ENCODE peak calls at places on chromosomes 2 and 18, in five cellular contexts. One of them, this sample, is unnamed.

GRCh38 chr2:120421830-120422175 is 75.9 kb downstream of the INHBB start:
- DNase-seq in heart left ventricle: peak
- DNase-seq in GM23248: no peak
- DNase-seq in OCI-LY7: no peak
- DNase-seq in CD8-positive, alpha-beta memory T cell: no peak
- DNase-seq in this sample: no peak

GRCh38 chr2:63589148-63589972 is 597 bp downstream of the MDH1 start:
- DNase-seq in CD8-positive, alpha-beta memory T cell: no peak
- DNase-seq in GM23248: peak
- DNase-seq in heart left ventricle: no peak
- DNase-seq in OCI-LY7: peak
- DNase-seq in this sample: no peak

GRCh38 chr18:12317664-12318333 is 9.8 kb downstream of the TUBB6 start:
- DNase-seq in OCI-LY7: peak
- DNase-seq in heart left ventricle: no peak
- DNase-seq in GM23248: peak
- DNase-seq in CD8-positive, alpha-beta memory T cell: no peak
- DNase-seq in this sample: no peak

GRCh38 chr2:62972601-62973000 is 78.0 kb upstream of the OTX1 start:
- DNase-seq in heart left ventricle: no peak
- DNase-seq in GM23248: no peak
- DNase-seq in OCI-LY7: no peak
- DNase-seq in CD8-positive, alpha-beta memory T cell: no peak
- DNase-seq in this sample: no peak

GRCh38 chr18:72444756-72445155 is 99.4 kb downstream of the CBLN2 start:
- DNase-seq in GM23248: no peak
- DNase-seq in heart left ventricle: no peak
- DNase-seq in CD8-positive, alpha-beta memory T cell: no peak
- DNase-seq in OCI-LY7: no peak
- DNase-seq in this sample: no peak

GRCh38 chr2:61415265-61415664 is 55.6 kb downstream of the USP34 start:
- DNase-seq in GM23248: no peak
- DNase-seq in CD8-positive, alpha-beta memory T cell: no peak
- DNase-seq in heart left ventricle: no peak
- DNase-seq in OCI-LY7: no peak
- DNase-seq in this sample: no peak

GRCh38 chr2:214465386-214466146 is 54.7 kb downstream of the VWC2L start:
- DNase-seq in CD8-positive, alpha-beta memory T cell: no peak
- DNase-seq in GM23248: peak
- DNase-seq in OCI-LY7: no peak
- DNase-seq in heart left ventricle: no peak
- DNase-seq in this sample: no peak

GRCh38 chr2:25821225-25822056 is 56.8 kb downstream of the ASXL2 start:
- DNase-seq in heart left ventricle: no peak
- DNase-seq in CD8-positive, alpha-beta memory T cell: no peak
- DNase-seq in OCI-LY7: no peak
- DNase-seq in GM23248: no peak
- DNase-seq in this sample: no peak

GRCh38 chr2:80365762-80366161 is 61.2 kb upstream of the LRRTM1 start:
- DNase-seq in GM23248: no peak
- DNase-seq in OCI-LY7: peak
- DNase-seq in CD8-positive, alpha-beta memory T cell: no peak
- DNase-seq in heart left ventricle: no peak
- DNase-seq in this sample: no peak

GRCh38 chr2:127604986-127605385 is 41.0 kb upstream of the GPR17 start:
- DNase-seq in OCI-LY7: no peak
- DNase-seq in GM23248: no peak
- DNase-seq in heart left ventricle: peak
- DNase-seq in CD8-positive, alpha-beta memory T cell: no peak
- DNase-seq in this sample: no peak

GRCh38 chr2:172305066-172305465 is 122.3 kb upstream of the ITGA6 start:
- DNase-seq in OCI-LY7: no peak
- DNase-seq in GM23248: no peak
- DNase-seq in CD8-positive, alpha-beta memory T cell: no peak
- DNase-seq in heart left ventricle: no peak
- DNase-seq in this sample: no peak

GRCh38 chr2:122681626-122682025 is 926.2 kb downstream of the TSN start:
- DNase-seq in CD8-positive, alpha-beta memory T cell: no peak
- DNase-seq in GM23248: no peak
- DNase-seq in OCI-LY7: no peak
- DNase-seq in heart left ventricle: no peak
- DNase-seq in this sample: no peak

GRCh38 chr2:120600786-120601185 is 134.9 kb upstream of the GLI2 start:
- DNase-seq in heart left ventricle: no peak
- DNase-seq in CD8-positive, alpha-beta memory T cell: no peak
- DNase-seq in OCI-LY7: no peak
- DNase-seq in GM23248: no peak
- DNase-seq in this sample: no peak

GRCh38 chr2:109256921-109257320 is 127.9 kb downstream of the SH3RF3 start:
- DNase-seq in GM23248: peak
- DNase-seq in OCI-LY7: no peak
- DNase-seq in CD8-positive, alpha-beta memory T cell: no peak
- DNase-seq in heart left ventricle: no peak
- DNase-seq in this sample: no peak

GRCh38 chr2:101843048-101843447 is 145.5 kb downstream of the MAP4K4 start:
- DNase-seq in CD8-positive, alpha-beta memory T cell: no peak
- DNase-seq in OCI-LY7: no peak
- DNase-seq in heart left ventricle: no peak
- DNase-seq in GM23248: peak
- DNase-seq in this sample: no peak

GRCh38 chr2:172247203-172247602 is 144.5 kb upstream of the DLX2 start:
- DNase-seq in GM23248: no peak
- DNase-seq in heart left ventricle: no peak
- DNase-seq in OCI-LY7: no peak
- DNase-seq in CD8-positive, alpha-beta memory T cell: no peak
- DNase-seq in this sample: no peak

GRCh38 chr2:69902213-69902922 is 8.6 kb downstream of the SNRNP27 start:
- DNase-seq in GM23248: no peak
- DNase-seq in heart left ventricle: no peak
- DNase-seq in OCI-LY7: peak
- DNase-seq in CD8-positive, alpha-beta memory T cell: no peak
- DNase-seq in this sample: no peak

DNA sequence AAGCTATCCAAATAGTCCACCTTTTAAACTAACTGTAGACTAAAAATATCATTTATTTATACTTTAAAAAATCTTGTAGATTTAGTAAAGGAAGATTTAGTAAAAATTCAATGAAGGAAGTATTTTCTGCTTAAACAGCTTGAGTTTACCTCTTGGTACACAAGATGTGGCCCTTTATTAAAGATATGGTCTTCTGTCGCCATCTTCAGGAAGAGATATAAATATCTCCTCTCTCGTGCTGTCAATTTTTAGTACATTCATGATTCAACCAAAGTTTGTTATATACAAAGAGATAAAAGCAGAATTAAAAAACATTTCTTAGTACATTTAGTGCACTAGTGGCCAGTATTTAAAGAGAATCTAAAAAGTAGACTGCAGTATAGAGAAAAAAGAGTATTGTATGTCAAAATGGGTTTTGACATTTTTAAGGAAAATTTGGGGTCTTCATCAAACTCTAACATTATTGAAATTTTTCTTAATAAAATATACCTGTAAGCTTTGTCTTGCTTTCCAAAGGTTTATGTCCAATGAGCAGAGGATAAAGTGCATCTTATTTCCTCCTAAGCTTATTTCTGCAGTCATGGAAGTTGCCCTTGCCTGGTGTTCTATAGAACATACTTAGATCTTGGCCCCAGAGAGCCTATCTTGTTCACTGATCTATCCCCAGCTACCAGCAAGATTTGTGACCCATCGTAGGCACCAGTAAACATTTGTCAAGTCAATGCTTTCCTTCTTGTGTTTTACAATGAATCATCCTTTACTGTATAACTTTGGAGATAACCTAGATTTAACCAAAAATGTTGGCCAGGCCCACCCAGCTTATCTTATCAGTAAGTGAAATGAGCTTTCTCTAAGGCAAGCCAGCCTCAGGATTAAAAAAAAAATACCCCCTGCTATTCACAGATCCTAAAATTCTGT is 18.5 kb upstream of the EML6 start:
- DNase-seq in heart left ventricle: no peak
- DNase-seq in CD8-positive, alpha-beta memory T cell: no peak
- DNase-seq in OCI-LY7: peak
- DNase-seq in GM23248: peak
- DNase-seq in this sample: peak
- H3K27ac ChIP-seq in heart left ventricle: peak
- H3K27ac ChIP-seq in CD8-positive, alpha-beta memory T cell: no peak
- H3K27ac ChIP-seq in OCI-LY7: no peak
- H3K27ac ChIP-seq in GM23248: no peak
- H3K27ac ChIP-seq in this sample: no peak

DNA sequence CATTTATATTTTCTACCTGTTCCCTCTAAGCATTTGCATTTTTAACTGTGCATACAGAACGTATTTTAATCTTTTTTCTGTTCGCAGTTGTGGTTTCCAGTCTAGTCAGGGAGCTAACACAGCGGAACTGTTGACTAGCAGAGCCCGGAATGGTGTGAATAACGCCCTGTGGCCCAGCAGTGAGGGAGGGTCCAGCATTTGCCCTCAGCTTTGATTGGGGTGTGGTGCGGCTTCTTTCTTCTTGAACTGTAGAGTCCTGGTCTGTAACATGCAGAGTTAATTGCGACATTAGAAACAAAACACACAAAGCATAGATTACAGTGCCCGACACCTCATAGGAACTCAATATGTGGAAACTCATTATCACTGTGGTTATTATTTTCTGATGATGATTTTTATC is 253.5 kb downstream of the SOX11 start:
- DNase-seq in heart left ventricle: no peak
- DNase-seq in CD8-positive, alpha-beta memory T cell: no peak
- DNase-seq in GM23248: no peak
- DNase-seq in OCI-LY7: no peak
- DNase-seq in this sample: no peak
- H3K27ac ChIP-seq in heart left ventricle: no peak
- H3K27ac ChIP-seq in CD8-positive, alpha-beta memory T cell: no peak
- H3K27ac ChIP-seq in GM23248: no peak
- H3K27ac ChIP-seq in OCI-LY7: no peak
- H3K27ac ChIP-seq in this sample: no peak

GRCh38 chr2:1974391-1974790 is 230.1 kb upstream of the PXDN start:
- DNase-seq in GM23248: peak
- DNase-seq in CD8-positive, alpha-beta memory T cell: no peak
- DNase-seq in OCI-LY7: no peak
- DNase-seq in heart left ventricle: peak
- DNase-seq in this sample: no peak
- H3K27ac ChIP-seq in GM23248: peak
- H3K27ac ChIP-seq in CD8-positive, alpha-beta memory T cell: no peak
- H3K27ac ChIP-seq in OCI-LY7: no peak
- H3K27ac ChIP-seq in heart left ventricle: peak
- H3K27ac ChIP-seq in this sample: peak

GRCh38 chr2:222038086-222038802 is 260.6 kb downstream of the PAX3 start:
- DNase-seq in OCI-LY7: no peak
- DNase-seq in GM23248: peak
- DNase-seq in heart left ventricle: no peak
- DNase-seq in CD8-positive, alpha-beta memory T cell: no peak
- DNase-seq in this sample: no peak
- H3K27ac ChIP-seq in OCI-LY7: no peak
- H3K27ac ChIP-seq in GM23248: no peak
- H3K27ac ChIP-seq in heart left ventricle: no peak
- H3K27ac ChIP-seq in CD8-positive, alpha-beta memory T cell: no peak
- H3K27ac ChIP-seq in this sample: no peak

GRCh38 chr2:96954490-96954846 is 31.9 kb downstream of the FAM178B start:
- DNase-seq in GM23248: no peak
- DNase-seq in OCI-LY7: no peak
- DNase-seq in CD8-positive, alpha-beta memory T cell: no peak
- DNase-seq in heart left ventricle: no peak
- DNase-seq in this sample: no peak
- H3K27ac ChIP-seq in GM23248: no peak
- H3K27ac ChIP-seq in OCI-LY7: no peak
- H3K27ac ChIP-seq in CD8-positive, alpha-beta memory T cell: no peak
- H3K27ac ChIP-seq in heart left ventricle: peak
- H3K27ac ChIP-seq in this sample: no peak

DNA sequence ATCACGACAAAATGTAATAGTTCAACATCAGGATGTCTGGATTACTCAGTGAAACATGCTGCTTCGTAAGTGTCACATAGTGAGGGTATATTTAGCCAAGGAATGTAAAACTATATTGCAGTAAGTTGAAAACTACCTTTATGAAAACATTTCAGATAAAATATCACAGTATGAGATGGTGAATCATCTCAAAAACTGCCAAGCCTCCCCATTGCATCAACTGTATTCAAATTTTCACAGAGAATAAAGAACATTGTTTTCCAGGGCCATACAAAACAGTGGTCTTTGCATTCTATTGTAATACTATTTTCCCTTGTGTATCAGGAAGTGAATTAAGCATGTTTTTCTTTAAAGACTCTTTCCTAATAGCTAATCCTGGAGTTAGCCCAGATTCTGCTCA is 47.6 kb upstream of the MSTN start:
- DNase-seq in CD8-positive, alpha-beta memory T cell: no peak
- DNase-seq in heart left ventricle: no peak
- DNase-seq in GM23248: peak
- DNase-seq in OCI-LY7: no peak
- DNase-seq in this sample: no peak
- H3K27ac ChIP-seq in CD8-positive, alpha-beta memory T cell: no peak
- H3K27ac ChIP-seq in heart left ventricle: no peak
- H3K27ac ChIP-seq in GM23248: no peak
- H3K27ac ChIP-seq in OCI-LY7: no peak
- H3K27ac ChIP-seq in this sample: peak

DNA sequence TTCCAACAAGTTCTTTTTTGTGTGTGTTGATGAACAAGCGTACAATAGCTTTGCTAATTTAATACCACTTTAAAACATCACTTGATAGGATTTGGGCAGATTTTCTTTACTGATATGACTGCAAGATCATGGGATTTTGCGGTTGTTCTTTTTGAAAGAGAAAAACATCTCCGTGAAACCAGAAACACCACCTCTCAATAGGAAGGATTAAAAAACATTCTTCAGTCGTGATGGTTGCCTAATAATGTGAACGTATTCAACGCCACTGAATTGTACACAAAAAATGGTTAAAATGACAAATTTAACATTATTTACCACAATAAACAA is 19.3 kb downstream of the RBMS1 start:
- DNase-seq in GM23248: no peak
- DNase-seq in heart left ventricle: no peak
- DNase-seq in CD8-positive, alpha-beta memory T cell: no peak
- DNase-seq in OCI-LY7: no peak
- DNase-seq in this sample: no peak
- H3K27ac ChIP-seq in GM23248: peak
- H3K27ac ChIP-seq in heart left ventricle: no peak
- H3K27ac ChIP-seq in CD8-positive, alpha-beta memory T cell: no peak
- H3K27ac ChIP-seq in OCI-LY7: no peak
- H3K27ac ChIP-seq in this sample: no peak

This sample was measured in caudate nucleus.